ENCODE peak calls at places on chromosomes 6 and 20, in six cellular contexts. One of them, this sample, is unnamed.

GRCh38 chr6:139597781-139598368 is 223.4 kb upstream of the CITED2 start:
- DNase-seq in H1: no peak
- DNase-seq in HCT116: no peak
- DNase-seq in K562: peak; percentile 32
- DNase-seq in HepG2: peak; percentile 87
- DNase-seq in GM12878: no peak
- DNase-seq in this sample: no peak

GRCh38 chr20:41003143-41003932 is 25.3 kb upstream of the TOP1 start:
- DNase-seq in H1: peak; percentile 33
- DNase-seq in HCT116: peak; percentile 98
- DNase-seq in K562: peak; percentile 75
- DNase-seq in HepG2: peak; percentile 99
- DNase-seq in GM12878: no peak
- DNase-seq in this sample: no peak

GRCh38 chr20:3101737-3102574 is 17.4 kb upstream of the AVP start:
- DNase-seq in H1: no peak
- DNase-seq in HCT116: no peak
- DNase-seq in K562: no peak
- DNase-seq in HepG2: no peak
- DNase-seq in GM12878: peak; percentile 5
- DNase-seq in this sample: no peak

GRCh38 chr6:1635305-1636010 is 25.7 kb downstream of the FOXC1 start:
- DNase-seq in H1: no peak
- DNase-seq in HCT116: no peak
- DNase-seq in K562: no peak
- DNase-seq in HepG2: no peak
- DNase-seq in GM12878: no peak
- DNase-seq in this sample: no peak

GRCh38 chr20:1312904-1313235 is 16.1 kb downstream of the SDCBP2 start:
- DNase-seq in H1: no peak
- DNase-seq in HCT116: no peak
- DNase-seq in K562: no peak
- DNase-seq in HepG2: no peak
- DNase-seq in GM12878: no peak
- DNase-seq in this sample: no peak

GRCh38 chr6:73585566-73586415 is 65.0 kb upstream of the EEF1A1 start:
- DNase-seq in H1: no peak
- DNase-seq in HCT116: peak; percentile 72
- DNase-seq in K562: peak; percentile 81
- DNase-seq in HepG2: peak; percentile 88
- DNase-seq in GM12878: peak; percentile 66
- DNase-seq in this sample: no peak

GRCh38 chr20:52859156-52859887 is 112.8 kb upstream of the TSHZ2 start:
- DNase-seq in H1: no peak
- DNase-seq in HCT116: no peak
- DNase-seq in K562: no peak
- DNase-seq in HepG2: no peak
- DNase-seq in GM12878: no peak
- DNase-seq in this sample: no peak

GRCh38 chr20:59775221-59776055 is 158.0 kb downstream of the SYCP2 start:
- DNase-seq in H1: no peak
- DNase-seq in HCT116: no peak
- DNase-seq in K562: no peak
- DNase-seq in HepG2: no peak
- DNase-seq in GM12878: no peak
- DNase-seq in this sample: no peak

GRCh38 chr20:22684072-22684762 is 99.8 kb upstream of the FOXA2 start:
- DNase-seq in H1: peak; percentile 47
- DNase-seq in HCT116: peak; percentile 60
- DNase-seq in K562: peak; percentile 69
- DNase-seq in HepG2: peak; percentile 84
- DNase-seq in GM12878: peak; percentile 15
- DNase-seq in this sample: peak; percentile 56

GRCh38 chr6:133241901-133242760 is 974 bp downstream of the EYA4 start:
- DNase-seq in H1: no peak
- DNase-seq in HCT116: no peak
- DNase-seq in K562: no peak
- DNase-seq in HepG2: no peak
- DNase-seq in GM12878: no peak
- DNase-seq in this sample: no peak

GRCh38 chr20:4226330-4227084 is 211.1 kb upstream of the RNF24 start:
- DNase-seq in H1: no peak
- DNase-seq in HCT116: no peak
- DNase-seq in K562: no peak
- DNase-seq in HepG2: no peak
- DNase-seq in GM12878: no peak
- DNase-seq in this sample: no peak

GRCh38 chr6:151806757-151807512 is 547 bp upstream of the ESR1 start:
- DNase-seq in H1: no peak
- DNase-seq in HCT116: no peak
- DNase-seq in K562: no peak
- DNase-seq in HepG2: no peak
- DNase-seq in GM12878: no peak
- DNase-seq in this sample: no peak

GRCh38 chr6:37550436-37550835 is 50.7 kb upstream of the CCDC167 start:
- DNase-seq in H1: no peak
- DNase-seq in HCT116: no peak
- DNase-seq in K562: no peak
- DNase-seq in HepG2: no peak
- DNase-seq in GM12878: no peak
- DNase-seq in this sample: no peak

GRCh38 chr20:62740286-62741141 is 31.9 kb downstream of the NTSR1 start:
- DNase-seq in H1: no peak
- DNase-seq in HCT116: peak; percentile 97
- DNase-seq in K562: peak; percentile 82
- DNase-seq in HepG2: peak; percentile 54
- DNase-seq in GM12878: peak; percentile 78
- DNase-seq in this sample: no peak

GRCh38 chr20:44324343-44324742 is 12.5 kb upstream of the R3HDML start:
- DNase-seq in H1: no peak
- DNase-seq in HCT116: no peak
- DNase-seq in K562: no peak
- DNase-seq in HepG2: no peak
- DNase-seq in GM12878: no peak
- DNase-seq in this sample: peak; percentile 39

GRCh38 chr20:38447931-38448675 is 13.0 kb upstream of the SNHG17 start:
- DNase-seq in H1: no peak
- DNase-seq in HCT116: no peak
- DNase-seq in K562: peak; percentile 74
- DNase-seq in HepG2: peak; percentile 79
- DNase-seq in GM12878: no peak
- DNase-seq in this sample: no peak

GRCh38 chr6:146419576-146419975 is 124.1 kb upstream of the RAB32 start:
- DNase-seq in H1: no peak
- DNase-seq in HCT116: no peak
- DNase-seq in K562: no peak
- DNase-seq in HepG2: no peak
- DNase-seq in GM12878: no peak
- DNase-seq in this sample: no peak

GRCh38 chr6:109421184-109421583 is 19.2 kb downstream of the PPIL6 start:
- DNase-seq in H1: no peak
- DNase-seq in HCT116: no peak
- DNase-seq in K562: no peak
- DNase-seq in HepG2: no peak
- DNase-seq in GM12878: no peak
- DNase-seq in this sample: no peak

GRCh38 chr20:62427172-62428007 is at the start of gene RBBP8NL:
- DNase-seq in H1: no peak
- DNase-seq in HCT116: peak; percentile 77
- DNase-seq in K562: no peak
- DNase-seq in HepG2: no peak
- DNase-seq in GM12878: no peak
- DNase-seq in this sample: no peak

GRCh38 chr6:109053285-109053684 is 41.4 kb downstream of the SESN1 start:
- DNase-seq in H1: no peak
- DNase-seq in HCT116: no peak
- DNase-seq in K562: no peak
- DNase-seq in HepG2: no peak
- DNase-seq in GM12878: no peak
- DNase-seq in this sample: no peak

GRCh38 chr20:9392892-9393857 is 121.2 kb upstream of the LAMP5 start:
- DNase-seq in H1: peak; percentile 58
- DNase-seq in HCT116: peak; percentile 41
- DNase-seq in K562: peak; percentile 39
- DNase-seq in HepG2: peak; percentile 31
- DNase-seq in GM12878: no peak
- DNase-seq in this sample: peak; percentile 72

GRCh38 chr20:44706371-44707258 is 8.6 kb upstream of the CCN5 start:
- DNase-seq in H1: no peak
- DNase-seq in HCT116: no peak
- DNase-seq in K562: no peak
- DNase-seq in HepG2: no peak
- DNase-seq in GM12878: no peak
- DNase-seq in this sample: no peak

GRCh38 chr6:129620234-129620610 is 89.8 kb downstream of the ARHGAP18 start:
- DNase-seq in H1: no peak
- DNase-seq in HCT116: no peak
- DNase-seq in K562: no peak
- DNase-seq in HepG2: no peak
- DNase-seq in GM12878: no peak
- DNase-seq in this sample: no peak

GRCh38 chr6:109236140-109237081 is 141.1 kb downstream of the CEP57L1 start:
- DNase-seq in H1: peak; percentile 58
- DNase-seq in HCT116: no peak
- DNase-seq in K562: peak; percentile 92
- DNase-seq in HepG2: peak; percentile 46
- DNase-seq in GM12878: no peak
- DNase-seq in this sample: peak; percentile 8

GRCh38 chr6:144284753-144285547 is at the start of gene UTRN:
- DNase-seq in H1: no peak
- DNase-seq in HCT116: no peak
- DNase-seq in K562: peak; percentile 65
- DNase-seq in HepG2: peak; percentile 74
- DNase-seq in GM12878: no peak
- DNase-seq in this sample: peak; percentile 62

GRCh38 chr6:80696268-80696667 is 589.8 kb downstream of the BCKDHB start:
- DNase-seq in H1: no peak
- DNase-seq in HCT116: no peak
- DNase-seq in K562: no peak
- DNase-seq in HepG2: no peak
- DNase-seq in GM12878: no peak
- DNase-seq in this sample: no peak

GRCh38 chr20:9332783-9333482 is 181.5 kb upstream of the LAMP5 start:
- DNase-seq in H1: no peak
- DNase-seq in HCT116: no peak
- DNase-seq in K562: no peak
- DNase-seq in HepG2: no peak
- DNase-seq in GM12878: no peak
- DNase-seq in this sample: no peak

GRCh38 chr6:106608080-106608668 is 21.1 kb downstream of the RTN4IP1 start:
- DNase-seq in H1: no peak
- DNase-seq in HCT116: peak; percentile 64
- DNase-seq in K562: peak; percentile 74
- DNase-seq in HepG2: peak; percentile 79
- DNase-seq in GM12878: peak; percentile 40
- DNase-seq in this sample: no peak

GRCh38 chr20:25672659-25673058 is 24.0 kb downstream of the ZNF337 start:
- DNase-seq in H1: no peak
- DNase-seq in HCT116: no peak
- DNase-seq in K562: no peak
- DNase-seq in HepG2: no peak
- DNase-seq in GM12878: no peak
- DNase-seq in this sample: no peak

GRCh38 chr20:17854307-17854903 is 114.2 kb downstream of the SNX5 start:
- DNase-seq in H1: no peak
- DNase-seq in HCT116: peak; percentile 41
- DNase-seq in K562: peak; percentile 14
- DNase-seq in HepG2: peak; percentile 82
- DNase-seq in GM12878: no peak
- DNase-seq in this sample: peak; percentile 27
- TF ChIP-seq ZNF274 in H1: no peak
- TF ChIP-seq ZNF274 in HCT116: no peak
- TF ChIP-seq ZNF274 in K562: no peak
- TF ChIP-seq ZNF274 in HepG2: no peak
- TF ChIP-seq ZNF274 in GM12878: no peak
- TF ChIP-seq ZNF274 in this sample: no peak

DNA sequence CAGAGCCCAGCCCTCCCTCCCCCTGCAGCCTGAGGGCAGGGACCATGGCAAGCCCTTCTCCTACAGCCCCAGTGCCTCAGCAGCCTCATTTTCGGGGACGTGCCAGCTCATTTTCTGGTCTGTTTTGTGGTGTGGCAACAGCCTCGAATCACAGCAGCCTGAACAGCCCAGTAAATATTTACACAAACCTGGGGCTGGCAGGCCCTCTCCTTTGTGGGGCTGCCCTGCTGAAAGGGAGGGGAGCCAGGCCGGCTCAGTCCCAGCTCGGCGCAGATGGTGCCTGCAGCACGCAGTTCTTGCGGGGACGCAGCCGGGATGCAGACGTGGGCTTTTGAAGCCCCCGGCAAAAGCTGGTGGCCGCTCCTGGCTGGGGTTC is 259.8 kb downstream of the DLL1 start:
- DNase-seq in H1: no peak
- DNase-seq in HCT116: no peak
- DNase-seq in K562: no peak
- DNase-seq in HepG2: no peak
- DNase-seq in GM12878: no peak
- DNase-seq in this sample: no peak
- H3K9me3 ChIP-seq in H1: peaks cover 6% of the 10 kb centered on the region
- H3K9me3 ChIP-seq in HCT116: peaks cover 3% of the 10 kb centered on the region
- H3K9me3 ChIP-seq in K562: no peaks in the 10 kb centered on the region
- H3K9me3 ChIP-seq in HepG2: peaks cover 6% of the 10 kb centered on the region
- H3K9me3 ChIP-seq in GM12878: no peaks in the 10 kb centered on the region
- H3K9me3 ChIP-seq in this sample: peaks cover 14% of the 10 kb centered on the region

GRCh38 chr6:20915150-20915549 is 380.9 kb downstream of the CDKAL1 start:
- DNase-seq in H1: no peak
- DNase-seq in HCT116: no peak
- DNase-seq in K562: no peak
- DNase-seq in HepG2: no peak
- DNase-seq in GM12878: no peak
- DNase-seq in this sample: no peak
- TF ChIP-seq ZNF274 in H1: no peak
- TF ChIP-seq ZNF274 in HCT116: no peak
- TF ChIP-seq ZNF274 in K562: no peak
- TF ChIP-seq ZNF274 in HepG2: no peak
- TF ChIP-seq ZNF274 in GM12878: no peak
- TF ChIP-seq ZNF274 in this sample: no peak

DNA sequence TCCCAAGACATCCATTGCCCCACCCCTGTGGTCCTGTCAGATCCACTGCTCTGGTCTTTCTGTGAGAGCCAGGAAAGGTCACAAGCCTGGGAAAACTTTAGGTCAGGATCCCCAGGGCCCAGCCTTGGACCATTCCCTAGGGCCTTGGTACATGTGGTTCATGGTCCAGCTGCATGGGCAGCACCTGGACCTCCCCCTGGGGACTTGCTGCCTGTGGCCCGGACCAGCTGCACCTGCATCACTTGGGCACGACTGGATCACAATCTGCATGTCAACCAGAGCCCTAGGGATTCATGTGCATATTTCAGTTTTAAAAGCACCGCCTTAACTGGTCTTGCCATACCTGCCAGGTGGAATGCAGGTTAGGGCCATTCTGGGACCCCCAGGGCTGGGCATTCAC is 44.3 kb upstream of the MC3R start:
- DNase-seq in H1: no peak
- DNase-seq in HCT116: no peak
- DNase-seq in K562: no peak
- DNase-seq in HepG2: no peak
- DNase-seq in GM12878: no peak
- DNase-seq in this sample: no peak
- H3K9me3 ChIP-seq in H1: peaks cover 52% of the 10 kb centered on the region
- H3K9me3 ChIP-seq in HCT116: peaks cover 12% of the 10 kb centered on the region
- H3K9me3 ChIP-seq in K562: peaks cover 4% of the 10 kb centered on the region
- H3K9me3 ChIP-seq in HepG2: peaks cover 33% of the 10 kb centered on the region
- H3K9me3 ChIP-seq in GM12878: no peaks in the 10 kb centered on the region
- H3K9me3 ChIP-seq in this sample: peaks cover 44% of the 10 kb centered on the region

GRCh38 chr6:111794716-111795452 is 78.4 kb downstream of the FYN start:
- DNase-seq in H1: no peak
- DNase-seq in HCT116: no peak
- DNase-seq in K562: no peak
- DNase-seq in HepG2: peak; percentile 81
- DNase-seq in GM12878: no peak
- DNase-seq in this sample: no peak
- TF ChIP-seq ZNF274 in H1: no peak
- TF ChIP-seq ZNF274 in HCT116: no peak
- TF ChIP-seq ZNF274 in K562: no peak
- TF ChIP-seq ZNF274 in HepG2: no peak
- TF ChIP-seq ZNF274 in GM12878: no peak
- TF ChIP-seq ZNF274 in this sample: no peak

This sample was measured in NT2/D1.